ENCODE peak calls at places on chromosomes 16 and 17, in seven cellular contexts. K is BE2C; Q is stimulated activated CD8-positive, alpha-beta memory T cell treated with anti-CD3 and anti-CD28 coated beads, Interleukin-12 subunit alpha, Interleukin-12 subunit beta, amount 100 ng/mL, for 4 hours; U is iris pigment epithelial cell; X is heart left ventricle; V is AG20443; Z is naive B cell. N is an unnamed sample.

GRCh38 chr17:73972056-73972455 is 231.4 kb upstream of the RPL38 start:
- DNase-seq in K (no peak), Q (no peak), U (no peak), X (no peak), V (no peak), Z (no peak), N (no peak)

GRCh38 chr17:61282377-61282776 is 117.3 kb upstream of the TBX2 start:
- DNase-seq in K (no peak), Q (no peak), U (no peak), X (no peak), V (no peak), Z (no peak), N (no peak)

GRCh38 chr16:47375423-47375822 is 85.4 kb downstream of the ITFG1 start:
- DNase-seq in K (no peak), Q (no peak), U (peak), X (no peak), V (no peak), Z (no peak), N (no peak)

GRCh38 chr16:67533024-67533560 is 4.5 kb downstream of the RIPOR1 start:
- DNase-seq in K (no peak), Q (no peak), U (no peak), X (no peak), V (no peak), Z (no peak), N (no peak)

GRCh38 chr17:9842057-9842758 is 16.5 kb downstream of the GLP2R start:
- DNase-seq in K (no peak), Q (no peak), U (peak), X (no peak), V (peak), Z (no peak), N (no peak)

GRCh38 chr16:75640598-75640997 is 6.9 kb downstream of the KARS1 start:
- DNase-seq in K (no peak), Q (no peak), U (no peak), X (no peak), V (no peak), Z (no peak), N (no peak)

GRCh38 chr16:48384305-48384981 is 770 bp downstream of the SIAH1 start:
- DNase-seq in K (peak), Q (no peak), U (peak), X (peak), V (peak), Z (peak), N (peak)

GRCh38 chr16:14399397-14400284 is 230.4 kb downstream of the PARN start:
- DNase-seq in K (peak), Q (no peak), U (peak), X (peak), V (peak), Z (no peak), N (no peak)

GRCh38 chr17:27808629-27809028 is 8.3 kb upstream of the NOS2 start:
- DNase-seq in K (no peak), Q (no peak), U (no peak), X (no peak), V (no peak), Z (no peak), N (no peak)

GRCh38 chr17:46876353-46876887 is 25.0 kb downstream of the WNT9B start:
- DNase-seq in K (peak), Q (no peak), U (no peak), X (no peak), V (no peak), Z (no peak), N (no peak)

GRCh38 chr16:56625140-56625942 is at the start of gene MT1E:
- DNase-seq in K (no peak), Q (no peak), U (peak), X (peak), V (peak), Z (no peak), N (no peak)

GRCh38 chr17:42183741-42184711 is 1.2 kb downstream of the HCRT start:
- DNase-seq in K (peak), Q (peak), U (peak), X (peak), V (peak), Z (peak), N (peak)

GRCh38 chr16:65214196-65214595 is 92.3 kb upstream of the CDH11 start:
- DNase-seq in K (no peak), Q (no peak), U (peak), X (no peak), V (peak), Z (no peak), N (no peak)

GRCh38 chr17:14755002-14755401 is 454.1 kb downstream of the HS3ST3B1 start:
- DNase-seq in K (no peak), Q (no peak), U (peak), X (no peak), V (no peak), Z (no peak), N (no peak)

GRCh38 chr16:72124761-72125634 is 31.4 kb downstream of the DHX38 start:
- DNase-seq in K (peak), Q (peak), U (peak), X (peak), V (peak), Z (peak), N (no peak)

GRCh38 chr16:8866884-8867482 is 1.8 kb downstream of the CARHSP1 start:
- DNase-seq in K (no peak), Q (no peak), U (no peak), X (no peak), V (no peak), Z (no peak), N (no peak)

GRCh38 chr17:74119960-74120359 is 83.5 kb upstream of the RPL38 start:
- DNase-seq in K (no peak), Q (no peak), U (no peak), X (no peak), V (no peak), Z (no peak), N (no peak)

N was measured in activated gamma-delta T cell.